ENCODE peak calls at places on chromosomes 2 and 18, in nine cellular contexts. U, A, N, L, G, Z, D, I and C are unnamed samples. For H3K4me1, the result is how much of the 10 kb centered on the place peaks cover.

GRCh38 chr2:66888791-66889631 is 454.1 kb downstream of the MEIS1 start:
- DNase-seq in U (peak), A (no peak), N (no peak), L (peak), G (no peak), Z (peak), D (no peak), I (no peak), C (no peak)

GRCh38 chr2:166375205-166375735 is 474 bp downstream of the SCN9A start:
- DNase-seq in U (peak), A (no peak), N (no peak), L (peak), G (no peak), Z (no peak), D (no peak), I (no peak), C (no peak)

GRCh38 chr2:168685619-168686453 is 116.6 kb upstream of the NOSTRIN start:
- DNase-seq in U (no peak), A (no peak), N (no peak), L (no peak), G (no peak), Z (no peak), D (no peak), I (no peak), C (no peak)

GRCh38 chr2:128949360-128949759 is 630.7 kb upstream of the HS6ST1 start:
- DNase-seq in U (no peak), A (no peak), N (no peak), L (no peak), G (no peak), Z (no peak), D (no peak), I (no peak), C (no peak)

GRCh38 chr2:55907686-55908085 is 15.9 kb downstream of the EFEMP1 start:
- DNase-seq in U (no peak), A (no peak), N (no peak), L (no peak), G (no peak), Z (no peak), D (no peak), I (no peak), C (no peak)

GRCh38 chr2:84823229-84823628 is 57.7 kb downstream of the TRABD2A start:
- DNase-seq in U (no peak), A (no peak), N (no peak), L (no peak), G (no peak), Z (no peak), D (no peak), I (no peak), C (no peak)

GRCh38 chr2:191178806-191179514 is 28.2 kb upstream of the STAT4 start:
- DNase-seq in U (no peak), A (no peak), N (peak), L (peak), G (no peak), Z (no peak), D (peak), I (no peak), C (peak)

GRCh38 chr2:34305587-34305986 is 706.5 kb upstream of the FAM98A start:
- DNase-seq in U (no peak), A (no peak), N (no peak), L (no peak), G (no peak), Z (no peak), D (no peak), I (no peak), C (no peak)

GRCh38 chr2:134714228-134714627 is 4.6 kb downstream of the TMEM163 start:
- DNase-seq in U (no peak), A (no peak), N (no peak), L (no peak), G (no peak), Z (no peak), D (no peak), I (no peak), C (no peak)

GRCh38 chr2:180604077-180604476 is 376.3 kb upstream of the UBE2E3 start:
- DNase-seq in U (no peak), A (peak), N (no peak), L (peak), G (peak), Z (no peak), D (no peak), I (no peak), C (no peak)

GRCh38 chr2:239470151-239470900 is 69.5 kb upstream of the HDAC4 start:
- DNase-seq in U (peak), A (no peak), N (no peak), L (no peak), G (no peak), Z (no peak), D (no peak), I (peak), C (peak)

GRCh38 chr2:120701096-120701860 is 34.4 kb upstream of the GLI2 start:
- DNase-seq in U (no peak), A (no peak), N (no peak), L (no peak), G (no peak), Z (no peak), D (no peak), I (no peak), C (no peak)

GRCh38 chr2:197137234-197137633 is 173.3 kb downstream of the ANKRD44 start:
- DNase-seq in U (peak), A (no peak), N (no peak), L (peak), G (no peak), Z (no peak), D (no peak), I (no peak), C (no peak)

GRCh38 chr2:203823179-203823578 is 44.4 kb upstream of the CTLA4 start:
- DNase-seq in U (no peak), A (no peak), N (no peak), L (no peak), G (no peak), Z (no peak), D (no peak), I (no peak), C (no peak)

GRCh38 chr2:56040189-56040588 is 116.6 kb upstream of the EFEMP1 start:
- DNase-seq in U (no peak), A (no peak), N (no peak), L (no peak), G (no peak), Z (no peak), D (peak), I (no peak), C (no peak)

GRCh38 chr2:28399946-28400345 is 7.3 kb downstream of the FOSL2 start:
- DNase-seq in U (no peak), A (no peak), N (no peak), L (no peak), G (no peak), Z (no peak), D (no peak), I (no peak), C (no peak)
- H3K4me1 ChIP-seq in U (half or more), A (under half), N (under half), L (under half), G (under half), Z (under half), D (half or more), I (half or more), C (half or more)

GRCh38 chr2:27445155-27445554 is 3.0 kb downstream of the KRTCAP3 start:
- DNase-seq in U (no peak), A (no peak), N (no peak), L (no peak), G (no peak), Z (no peak), D (no peak), I (no peak), C (no peak)
- H3K27ac ChIP-seq in U (no peak), A (no peak), N (no peak), L (no peak), G (no peak), Z (no peak), D (peak), I (peak), C (peak)

GRCh38 chr2:173075781-173076556 is at the start of gene MAP3K20:
- DNase-seq in U (peak), A (no peak), N (peak), L (peak), G (peak), Z (peak), D (peak), I (peak), C (peak)
- TF ChIP-seq POLR2A in U (no peak), A (no peak), N (peak), L (peak), G (peak), Z (peak), D (peak), I (no peak), C (peak)

GRCh38 chr2:234955971-234956509 is 4.2 kb downstream of the SH3BP4 start:
- DNase-seq in U (no peak), A (no peak), N (no peak), L (no peak), G (no peak), Z (no peak), D (peak), I (no peak), C (peak)
- H3K4me1 ChIP-seq in U (under half), A (under half), N (under half), L (under half), G (under half), Z (under half), D (half or more), I (half or more), C (under half)

GRCh38 chr2:108956375-108956774 is 32.6 kb downstream of the EDAR start:
- DNase-seq in U (no peak), A (no peak), N (no peak), L (no peak), G (no peak), Z (no peak), D (no peak), I (no peak), C (no peak)

GRCh38 chr2:108958632-108959341 is 30.2 kb downstream of the EDAR start:
- DNase-seq in U (no peak), A (no peak), N (no peak), L (no peak), G (no peak), Z (no peak), D (no peak), I (no peak), C (no peak)

GRCh38 chr2:108960006-108960405 is 29.0 kb downstream of the EDAR start:
- DNase-seq in U (no peak), A (no peak), N (no peak), L (no peak), G (no peak), Z (no peak), D (no peak), I (no peak), C (peak)

GRCh38 chr2:108958002-108958401 is 31.0 kb downstream of the EDAR start:
- DNase-seq in U (no peak), A (peak), N (no peak), L (no peak), G (no peak), Z (no peak), D (no peak), I (peak), C (no peak)

DNA sequence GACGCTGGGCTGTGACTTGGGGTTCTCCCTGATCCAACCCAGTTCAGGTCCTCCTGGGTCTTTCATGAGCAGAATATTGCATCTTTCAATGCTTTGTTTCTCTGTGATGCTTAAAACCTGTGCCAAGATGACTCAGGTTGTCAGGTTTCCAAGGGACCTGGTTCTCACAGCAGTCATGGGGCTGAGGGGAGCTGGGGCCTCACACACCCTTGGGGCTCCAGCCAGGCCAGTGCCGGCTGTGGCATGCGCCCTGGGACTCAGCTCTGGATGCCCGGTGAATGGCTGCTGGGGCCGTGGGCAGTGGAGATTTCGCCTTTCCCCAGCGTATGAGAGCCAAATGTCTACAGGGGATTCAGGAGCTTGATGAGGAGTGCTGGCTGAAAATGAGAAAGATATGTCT is 29.6 kb downstream of the EDAR start:
- DNase-seq in U (no peak), A (no peak), N (no peak), L (peak), G (no peak), Z (no peak), D (no peak), I (no peak), C (no peak)
- H3K27ac ChIP-seq in U (no peak), A (no peak), N (no peak), L (no peak), G (no peak), Z (no peak), D (no peak), I (no peak), C (no peak)

GRCh38 chr18:39168723-39169122 is 1603.1 kb upstream of the CELF4 start:
- DNase-seq in U (no peak), A (no peak), N (no peak), L (no peak), G (no peak), Z (no peak), D (no peak), I (no peak), C (no peak)
- TF ChIP-seq POLR2A in U (no peak), A (no peak), N (no peak), L (no peak), G (no peak), Z (no peak), D (no peak), I (no peak), C (no peak)

DNA sequence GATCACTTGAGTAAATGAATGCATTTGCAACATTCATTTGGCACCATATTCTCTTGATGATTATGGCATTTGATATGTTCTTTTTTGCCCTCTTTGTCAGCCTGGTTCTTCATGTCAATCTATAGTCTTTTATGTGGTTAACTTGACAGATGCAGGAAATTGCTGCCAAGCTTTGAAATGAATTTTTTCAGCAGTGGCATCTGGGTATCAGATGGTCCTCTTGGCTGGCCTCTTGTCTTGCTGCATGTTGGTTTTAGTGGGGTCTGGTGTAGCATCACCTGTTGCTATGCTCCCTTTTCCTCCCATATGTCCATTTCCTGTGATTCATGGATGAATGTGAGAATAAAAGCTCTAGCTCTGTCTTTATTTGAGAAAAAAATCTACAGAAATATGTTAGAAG is 119.9 kb downstream of the DPP4 start:
- DNase-seq in U (no peak), A (no peak), N (no peak), L (no peak), G (no peak), Z (no peak), D (no peak), I (no peak), C (no peak)
- H3K4me1 ChIP-seq in U (under half), A (under half), N (under half), L (under half), G (under half), Z (under half), D (under half), I (under half), C (under half)

GRCh38 chr2:222842517-222843174 is 18.2 kb upstream of the ACSL3 start:
- DNase-seq in U (no peak), A (no peak), N (no peak), L (peak), G (no peak), Z (no peak), D (no peak), I (no peak), C (no peak)
- H3K27ac ChIP-seq in U (no peak), A (no peak), N (no peak), L (no peak), G (no peak), Z (no peak), D (no peak), I (peak), C (no peak)